ENCODE peak calls at places on chromosome 14, in four cellular contexts. X is ascending aorta, O is IMR-90, J is fibroblast of lung. D is an unnamed sample.

GRCh38 chr14:39180553-39180952 is 5.5 kb downstream of the PNN start:
- DNase-seq in O (no peak), X (no peak), J (no peak), D (no peak)

GRCh38 chr14:104080557-104081492 is 4.7 kb upstream of the ASPG start:
- DNase-seq in J (no peak), O (no peak), X (no peak), D (no peak)

GRCh38 chr14:28163261-28163660 is 603.3 kb upstream of the FOXG1 start:
- DNase-seq in J (no peak), X (no peak), O (no peak), D (no peak)

GRCh38 chr14:61229475-61229888 is 51.7 kb downstream of the TMEM30B start:
- DNase-seq in X (no peak), O (no peak), J (peak; percentile 32), D (no peak)

GRCh38 chr14:57495409-57495808 is 1.8 kb upstream of the CCDC198 start:
- DNase-seq in O (no peak), J (no peak), X (no peak), D (no peak)

GRCh38 chr14:56170028-56170427 is 51.8 kb downstream of the PELI2 start:
- DNase-seq in X (no peak), O (peak; percentile 43), J (peak; percentile 38), D (no peak)

GRCh38 chr14:93245764-93246420 is 38.8 kb downstream of the UBR7 start:
- DNase-seq in O (peak; percentile 34), J (no peak), X (no peak), D (no peak)

GRCh38 chr14:67191768-67192290 is 2.6 kb downstream of the GARIN2 start:
- DNase-seq in O (peak; percentile 48), J (no peak), X (no peak), D (no peak)

GRCh38 chr14:104593710-104594121 is 10.9 kb downstream of the TMEM179 start:
- DNase-seq in X (no peak), O (no peak), J (no peak), D (no peak)

GRCh38 chr14:51014086-51014485 is 69.8 kb upstream of the PYGL start:
- DNase-seq in O (peak; percentile 67), X (peak; percentile 72), J (peak; percentile 87), D (peak; percentile 29)

GRCh38 chr14:92352158-92352985 is 29.4 kb downstream of the SLC24A4 start:
- DNase-seq in O (no peak), J (peak; percentile 22), X (no peak), D (no peak)

GRCh38 chr14:38042356-38042755 is 165.3 kb upstream of the SSTR1 start:
- DNase-seq in X (no peak), O (peak; percentile 75), J (peak; percentile 68), D (no peak)

GRCh38 chr14:98607341-98607910 is 664.6 kb downstream of the BCL11B start:
- DNase-seq in X (no peak), O (no peak), J (no peak), D (no peak)

GRCh38 chr14:101461891-101462290 is 99.4 kb upstream of the DIO3 start:
- DNase-seq in X (peak; percentile 38), J (no peak), O (no peak), D (no peak)

GRCh38 chr14:26598672-26599131 is 869 bp upstream of the NOVA1 start:
- DNase-seq in J (no peak), X (peak; percentile 61), O (no peak), D (no peak)

GRCh38 chr14:65937079-65937803 is 524.7 kb downstream of the FUT8 start:
- DNase-seq in X (no peak), O (no peak), J (no peak), D (no peak)
- H3K4me3 ChIP-seq in X (no peak overlapping the region), O (no peak overlapping the region), J (no peak overlapping the region), D (no peak overlapping the region)

GRCh38 chr14:52649511-52649910 is 45.8 kb downstream of the ERO1A start:
- DNase-seq in J (no peak), O (peak; percentile 10), X (no peak), D (no peak)

DNA sequence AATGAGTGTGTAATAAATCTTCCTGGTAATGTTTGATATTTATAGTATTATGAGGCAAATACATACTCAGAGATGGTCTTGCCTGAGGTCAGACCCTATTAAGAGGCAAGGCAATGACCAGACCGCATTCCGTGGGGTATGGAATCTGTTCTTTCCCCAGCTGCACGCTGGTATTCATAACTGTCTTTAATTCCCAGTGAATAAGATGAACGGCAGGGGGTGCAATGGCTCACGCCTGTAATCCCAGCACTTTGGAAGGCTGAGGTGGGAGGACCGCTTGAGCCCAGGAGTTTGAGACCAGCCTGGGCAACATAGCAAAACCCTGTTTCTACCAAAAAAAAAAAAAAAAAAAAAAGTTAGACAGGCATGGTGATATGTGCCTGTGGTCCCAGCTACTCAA is 44.6 kb downstream of the ERO1A start:
- DNase-seq in X (no peak), O (no peak), J (no peak), D (no peak)
- TF ChIP-seq CTCF in X (no peak), O (no peak), J (no peak), D (no peak)

DNA sequence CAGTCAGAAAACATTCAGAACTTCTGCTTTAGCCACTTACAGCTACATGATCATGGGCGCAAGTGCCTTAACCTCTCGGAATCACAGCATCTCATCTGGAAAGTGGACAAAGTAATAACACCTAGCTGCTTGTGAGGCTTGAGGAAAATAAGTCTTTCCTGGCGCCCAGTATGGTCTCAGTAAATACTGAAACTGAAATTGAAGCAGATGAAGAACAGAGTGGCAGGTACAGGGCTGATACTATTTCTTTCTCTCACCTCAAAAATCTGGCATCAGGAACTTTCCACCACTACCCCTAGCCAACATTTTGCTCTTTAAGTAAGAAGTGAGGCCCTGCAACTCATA is 129.6 kb upstream of the FUT8 start:
- DNase-seq in J (no peak), O (no peak), X (no peak), D (no peak)
- H3K4me3 ChIP-seq in J (no peak overlapping the region), O (no peak overlapping the region), X (peak overlapping the region; percentile 44), D (no peak overlapping the region)

DNA sequence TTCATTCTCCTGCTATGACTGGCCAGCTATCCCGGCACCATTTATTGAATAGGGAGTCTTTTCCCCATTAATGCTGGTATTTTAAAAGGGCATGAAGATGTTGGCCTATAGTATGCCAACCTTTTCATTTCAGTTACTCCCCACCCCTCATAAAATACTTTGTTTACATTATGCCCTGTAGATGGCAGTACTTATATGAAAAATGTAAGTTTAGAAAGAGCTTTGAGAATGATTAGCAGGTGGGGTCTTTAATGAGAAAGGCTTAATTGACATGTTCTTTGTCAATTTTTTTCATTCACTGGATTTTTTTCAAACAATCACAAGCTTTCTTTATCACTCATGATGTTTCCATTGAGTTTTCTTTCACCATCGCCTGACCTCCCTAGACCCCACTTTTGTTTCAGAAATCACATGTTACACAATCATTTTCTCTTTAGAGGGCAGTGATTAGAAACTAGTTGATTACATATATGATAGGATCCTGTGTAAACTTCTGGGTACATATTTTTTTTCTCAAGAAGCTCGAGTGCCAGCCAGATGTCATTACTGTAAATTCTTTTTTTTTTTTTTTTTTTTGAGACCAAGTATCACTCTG is 62.6 kb upstream of the PSMA6 start:
- DNase-seq in J (peak; percentile 27), X (no peak), O (no peak), D (no peak)
- TF ChIP-seq CTCF in J (peak; percentile 18), X (no peak), O (no peak), D (no peak)

GRCh38 chr14:22885975-22886374 is 3.0 kb downstream of the REM2 start:
- DNase-seq in J (no peak), X (no peak), O (no peak), D (no peak)
- H3K4me3 ChIP-seq in J (peak overlapping the region; percentile 30), X (peak overlapping the region; percentile 68), O (no peak overlapping the region), D (no peak overlapping the region)

GRCh38 chr14:96727980-96728717 is 69.0 kb upstream of the VRK1 start:
- DNase-seq in X (no peak), O (no peak), J (no peak), D (no peak)
- TF ChIP-seq CTCF in X (no peak), O (no peak), J (no peak), D (no peak)

GRCh38 chr14:53458368-53458814 is 305.3 kb upstream of the DDHD1 start:
- DNase-seq in X (no peak), J (peak; percentile 52), O (peak; percentile 77), D (no peak)
- H3K4me3 ChIP-seq in X (no peak overlapping the region), J (no peak overlapping the region), O (no peak overlapping the region), D (no peak overlapping the region)